ENCODE peak calls at places on chromosomes 6 and 20, in eight cellular contexts. X is tibial nerve, T is stomach, D is endothelial cell of umbilical vein, Z is adrenal gland, M is H1, G is thyroid gland, F is heart left ventricle. U is an unnamed sample. For H3K36me3, the result is how much of the 10 kb centered on the place peaks cover.

GRCh38 chr6:109139109-109139508 is 43.8 kb downstream of the CEP57L1 start:
- DNase-seq in F (no peak), D (no peak), G (no peak), M (no peak), Z (no peak), T (no peak), X (no peak), U (no peak)

GRCh38 chr20:60467078-60467477 is 508.9 kb downstream of the CDH26 start:
- DNase-seq in T (no peak), M (no peak), F (peak), D (no peak), Z (no peak), X (no peak), G (peak), U (no peak)

GRCh38 chr6:146905313-146905712 is 298.9 kb upstream of the STXBP5 start:
- DNase-seq in F (peak), Z (peak), G (peak), T (peak), M (no peak), X (no peak), D (peak), U (no peak)

GRCh38 chr6:113511100-113511499 is 346.0 kb upstream of the MARCKS start:
- DNase-seq in G (no peak), Z (no peak), T (no peak), F (no peak), M (no peak), X (no peak), D (no peak), U (no peak)

GRCh38 chr6:6890400-6890858 is 217.3 kb upstream of the RREB1 start:
- DNase-seq in X (no peak), F (peak), G (peak), M (peak), Z (peak), T (peak), D (no peak), U (no peak)

GRCh38 chr20:50366270-50367103 is 143.7 kb upstream of the PTPN1 start:
- DNase-seq in X (no peak), T (peak), M (no peak), Z (peak), F (peak), D (peak), G (peak), U (no peak)

GRCh38 chr20:24657878-24658620 is 188.6 kb downstream of the SYNDIG1 start:
- DNase-seq in T (no peak), G (no peak), D (no peak), F (no peak), M (no peak), Z (no peak), X (no peak), U (no peak)

GRCh38 chr6:125267806-125268523 is 33.8 kb downstream of the HDDC2 start:
- DNase-seq in T (no peak), D (peak), M (no peak), X (no peak), G (no peak), Z (peak), F (no peak), U (no peak)

GRCh38 chr6:89644864-89645263 is 6.3 kb upstream of the LYRM2 start:
- DNase-seq in X (no peak), D (no peak), F (no peak), M (no peak), G (no peak), T (no peak), Z (no peak), U (no peak)
- H3K36me3 ChIP-seq in X (under half), D (under half), F (half or more), M (half or more), G (under half), T (under half), Z (under half), U (under half)

GRCh38 chr20:2750343-2751251 is 49.8 kb downstream of the CPXM1 start:
- DNase-seq in Z (peak), T (peak), X (no peak), F (peak), D (peak), M (peak), G (no peak), U (no peak)
- TF ChIP-seq POLR2A in Z (no peak), T (no peak), X (no peak), F (no peak), D (no peak), M (no peak), G (no peak), U (no peak)

GRCh38 chr6:159052720-159053119 is 7.9 kb upstream of the TAGAP start:
- DNase-seq in T (no peak), X (no peak), M (peak), F (no peak), G (no peak), D (no peak), Z (no peak), U (no peak)
- TF ChIP-seq CTCF in T (no peak), X (no peak), M (no peak), F (no peak), G (no peak), D (no peak), Z (no peak), U (no peak)

DNA sequence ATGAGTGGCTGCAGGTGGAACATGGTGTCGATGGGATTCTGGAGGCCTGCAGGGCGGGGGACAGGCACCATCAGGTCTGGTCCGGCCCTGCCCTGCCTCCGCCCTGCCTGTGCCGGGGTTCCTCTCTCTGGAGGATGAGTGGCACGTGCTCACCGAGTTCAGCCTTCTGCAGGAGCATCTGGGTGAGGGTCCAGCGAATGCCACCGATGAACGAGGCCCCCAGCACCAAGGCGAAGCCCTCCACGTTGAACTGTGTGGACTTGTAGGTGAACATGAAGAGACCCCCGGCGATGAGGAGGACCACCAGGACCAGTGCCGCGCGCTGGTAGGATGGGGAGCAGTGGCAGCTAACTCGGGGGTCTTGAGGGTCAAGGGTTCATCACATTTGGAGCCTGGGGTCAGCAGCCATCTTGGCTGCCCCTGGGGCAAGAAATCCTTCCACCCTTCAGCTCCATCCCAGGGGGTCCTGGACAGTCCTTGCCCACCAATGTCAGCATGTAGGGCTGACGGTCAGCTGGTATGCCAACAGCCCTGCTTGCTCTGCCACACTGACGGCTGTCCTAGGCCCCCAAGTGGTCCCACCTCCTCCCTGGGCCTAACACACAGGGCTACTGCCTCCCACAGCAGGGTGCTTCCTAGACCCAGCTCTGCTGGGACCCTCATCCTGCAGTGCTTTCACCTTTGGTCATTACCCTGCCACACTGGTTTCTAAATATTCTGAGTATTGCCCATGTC is 46.8 kb upstream of the CDH22 start:
- DNase-seq in M (no peak), Z (no peak), D (no peak), G (no peak), F (no peak), X (no peak), T (no peak), U (no peak)
- H3K36me3 ChIP-seq in M (under half), Z (under half), D (under half), G (under half), F (half or more), X (under half), T (under half), U (half or more)

GRCh38 chr6:43771858-43772570 is 2.0 kb downstream of the VEGFA start:
- DNase-seq in F (peak), X (peak), Z (peak), D (peak), T (peak), M (peak), G (peak), U (no peak)
- TF ChIP-seq POLR2A in F (peak), X (no peak), Z (no peak), D (peak), T (no peak), M (peak), G (no peak), U (no peak)

GRCh38 chr6:15826814-15827213 is 164.0 kb upstream of the DTNBP1 start:
- DNase-seq in T (no peak), F (no peak), X (no peak), Z (no peak), M (no peak), D (no peak), G (no peak), U (no peak)
- TF ChIP-seq CTCF in T (no peak), F (no peak), X (no peak), Z (no peak), M (no peak), D (no peak), G (no peak), U (no peak)

DNA sequence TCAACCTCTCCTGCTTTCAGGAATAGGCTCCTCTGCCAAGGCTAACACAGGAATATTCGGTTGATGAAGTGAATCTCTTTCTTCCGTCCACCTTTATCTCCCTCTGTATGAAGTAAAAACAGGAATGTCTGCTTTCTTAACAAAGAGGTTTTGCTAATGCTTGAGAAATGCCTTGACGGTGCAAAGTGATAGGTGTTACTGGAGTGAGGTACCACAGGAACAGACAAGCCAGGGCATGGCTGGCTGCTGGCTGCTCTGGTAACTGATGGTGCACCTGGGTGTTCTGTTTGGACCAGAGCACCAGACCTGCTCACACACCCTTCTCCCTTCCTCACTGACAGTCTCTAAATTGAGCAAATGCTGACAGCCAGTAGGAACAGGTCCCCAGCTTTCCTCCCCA is 174.0 kb upstream of the FBXL4 start:
- DNase-seq in G (no peak), X (no peak), T (no peak), F (no peak), M (no peak), D (no peak), Z (no peak), U (no peak)
- H3K36me3 ChIP-seq in G (under half), X (under half), T (under half), F (under half), M (under half), D (under half), Z (under half), U (under half)

DNA sequence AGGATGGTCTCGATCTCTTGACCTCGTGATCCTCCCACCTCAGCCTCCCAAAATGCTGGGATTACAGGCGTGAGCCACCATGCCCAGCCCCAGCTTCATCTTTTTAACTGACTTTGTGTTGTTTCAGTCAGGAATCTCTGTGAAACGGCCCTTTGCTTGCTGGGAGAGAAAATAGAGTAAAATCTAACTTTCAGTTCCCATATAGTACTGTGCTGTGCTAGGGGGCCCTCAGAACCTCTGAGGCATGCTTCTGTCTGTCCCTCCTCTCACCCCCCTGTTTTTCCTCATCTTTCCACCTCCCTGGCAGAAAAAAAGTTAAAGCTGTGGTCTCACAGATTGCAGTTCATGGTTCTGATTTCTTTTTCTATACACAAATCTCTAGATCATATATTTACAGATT is 48.4 kb downstream of the LRP11 start:
- DNase-seq in M (no peak), G (no peak), F (no peak), X (no peak), D (no peak), T (no peak), Z (no peak), U (no peak)
- TF ChIP-seq POLR2A in M (no peak), G (no peak), F (no peak), X (no peak), D (no peak), T (no peak), Z (no peak), U (no peak)

GRCh38 chr6:63180367-63180766 is 30.9 kb upstream of the FKBP1C start:
- DNase-seq in Z (no peak), D (no peak), T (no peak), M (no peak), G (no peak), F (no peak), X (no peak), U (no peak)
- TF ChIP-seq CTCF in Z (no peak), D (no peak), T (no peak), M (no peak), G (no peak), F (no peak), X (no peak), U (no peak)

GRCh38 chr20:63697357-63697867 is 960 bp downstream of the TNFRSF6B start:
- DNase-seq in X (no peak), D (no peak), T (no peak), G (no peak), M (no peak), F (no peak), Z (peak), U (no peak)
- H3K36me3 ChIP-seq in X (under half), D (under half), T (under half), G (under half), M (under half), F (under half), Z (under half), U (under half)